ENCODE peak calls at places on chromosomes 2 and 18, in eight cellular contexts. Y, R, U, H, F, X, K and O are unnamed samples.

GRCh38 chr18:63440219-63440618 is 17.9 kb upstream of the VPS4B start:
- DNase-seq in Y (no peak), R (no peak), U (peak), H (no peak), F (no peak), X (no peak), K (no peak), O (no peak)

GRCh38 chr2:47904903-47905453 is 1.3 kb downstream of the FBXO11 start:
- DNase-seq in Y (no peak), R (peak), U (no peak), H (peak), F (peak), X (no peak), K (no peak), O (peak)

GRCh38 chr2:235774153-235774552 is 280.3 kb downstream of the AGAP1 start:
- DNase-seq in Y (no peak), R (no peak), U (no peak), H (no peak), F (no peak), X (no peak), K (no peak), O (no peak)

GRCh38 chr2:72147303-72147970 is at the start of gene CYP26B1:
- DNase-seq in Y (no peak), R (peak), U (no peak), H (no peak), F (peak), X (peak), K (no peak), O (peak)

GRCh38 chr18:13232060-13232917 is 13.7 kb downstream of the LDLRAD4 start:
- DNase-seq in Y (no peak), R (no peak), U (no peak), H (no peak), F (no peak), X (no peak), K (no peak), O (no peak)

GRCh38 chr2:233311241-233311926 is 3.8 kb downstream of the SAG start:
- DNase-seq in Y (no peak), R (no peak), U (no peak), H (no peak), F (no peak), X (no peak), K (no peak), O (no peak)

GRCh38 chr2:88669371-88670214 is 21.9 kb upstream of the RPIA start:
- DNase-seq in Y (peak), R (peak), U (peak), H (no peak), F (peak), X (peak), K (peak), O (peak)

GRCh38 chr2:188601927-188602326 is 310.3 kb downstream of the GULP1 start:
- DNase-seq in Y (no peak), R (no peak), U (no peak), H (no peak), F (no peak), X (no peak), K (no peak), O (no peak)

GRCh38 chr18:3554091-3554601 is 104.2 kb downstream of the TGIF1 start:
- DNase-seq in Y (no peak), R (no peak), U (no peak), H (no peak), F (no peak), X (no peak), K (no peak), O (peak)